ENCODE peak calls at places on chromosomes 4 and X, in ten cellular contexts. One of them, this sample, is unnamed.

GRCh38 chrX:133838761-133839676 is 146.4 kb downstream of the GPC3 start:
- DNase-seq in GM19239: no peak
- DNase-seq in WERI-Rb-1: peak
- DNase-seq in ELR: peak
- DNase-seq in AG09309: no peak
- DNase-seq in neural crest cell: peak
- DNase-seq in T follicular helper cell: peak
- DNase-seq in progenitor cell of endocrine pancreas: peak
- DNase-seq in amniotic epithelial cell: peak
- DNase-seq in endothelial cell: peak
- DNase-seq in this sample: peak

GRCh38 chr4:103303011-103303410 is 104.9 kb upstream of the CENPE start:
- DNase-seq in GM19239: no peak
- DNase-seq in WERI-Rb-1: no peak
- DNase-seq in ELR: no peak
- DNase-seq in AG09309: no peak
- DNase-seq in neural crest cell: no peak
- DNase-seq in T follicular helper cell: no peak
- DNase-seq in progenitor cell of endocrine pancreas: no peak
- DNase-seq in amniotic epithelial cell: no peak
- DNase-seq in endothelial cell: no peak
- DNase-seq in this sample: no peak

GRCh38 chr4:167041524-167041923 is 192.8 kb downstream of the SPOCK3 start:
- DNase-seq in GM19239: no peak
- DNase-seq in WERI-Rb-1: no peak
- DNase-seq in ELR: peak
- DNase-seq in AG09309: no peak
- DNase-seq in neural crest cell: no peak
- DNase-seq in T follicular helper cell: no peak
- DNase-seq in progenitor cell of endocrine pancreas: no peak
- DNase-seq in amniotic epithelial cell: no peak
- DNase-seq in endothelial cell: no peak
- DNase-seq in this sample: no peak

GRCh38 chr4:751676-752075 is 46.0 kb downstream of the PCGF3 start:
- DNase-seq in GM19239: no peak
- DNase-seq in WERI-Rb-1: no peak
- DNase-seq in ELR: no peak
- DNase-seq in AG09309: no peak
- DNase-seq in neural crest cell: no peak
- DNase-seq in T follicular helper cell: no peak
- DNase-seq in progenitor cell of endocrine pancreas: no peak
- DNase-seq in amniotic epithelial cell: no peak
- DNase-seq in endothelial cell: no peak
- DNase-seq in this sample: no peak

GRCh38 chr4:95551653-95552052 is 2.9 kb upstream of the UNC5C start:
- DNase-seq in GM19239: no peak
- DNase-seq in WERI-Rb-1: no peak
- DNase-seq in ELR: no peak
- DNase-seq in AG09309: no peak
- DNase-seq in neural crest cell: no peak
- DNase-seq in T follicular helper cell: no peak
- DNase-seq in progenitor cell of endocrine pancreas: no peak
- DNase-seq in amniotic epithelial cell: no peak
- DNase-seq in endothelial cell: no peak
- DNase-seq in this sample: no peak

GRCh38 chr4:73451978-73452747 is 16.1 kb downstream of the AFP start:
- DNase-seq in GM19239: no peak
- DNase-seq in WERI-Rb-1: no peak
- DNase-seq in ELR: no peak
- DNase-seq in AG09309: no peak
- DNase-seq in neural crest cell: no peak
- DNase-seq in T follicular helper cell: no peak
- DNase-seq in progenitor cell of endocrine pancreas: no peak
- DNase-seq in amniotic epithelial cell: no peak
- DNase-seq in endothelial cell: no peak
- DNase-seq in this sample: no peak

GRCh38 chr4:140135529-140136021 is 18.4 kb downstream of the MAML3 start:
- DNase-seq in GM19239: no peak
- DNase-seq in WERI-Rb-1: no peak
- DNase-seq in ELR: peak
- DNase-seq in AG09309: no peak
- DNase-seq in neural crest cell: no peak
- DNase-seq in T follicular helper cell: no peak
- DNase-seq in progenitor cell of endocrine pancreas: no peak
- DNase-seq in amniotic epithelial cell: peak
- DNase-seq in endothelial cell: no peak
- DNase-seq in this sample: peak

GRCh38 chr4:38309471-38309870 is 349.3 kb downstream of the PTTG2 start:
- DNase-seq in GM19239: no peak
- DNase-seq in WERI-Rb-1: no peak
- DNase-seq in ELR: no peak
- DNase-seq in AG09309: no peak
- DNase-seq in neural crest cell: no peak
- DNase-seq in T follicular helper cell: no peak
- DNase-seq in progenitor cell of endocrine pancreas: no peak
- DNase-seq in amniotic epithelial cell: no peak
- DNase-seq in endothelial cell: no peak
- DNase-seq in this sample: no peak

GRCh38 chr4:8353912-8354453 is 84.4 kb downstream of the HTRA3 start:
- DNase-seq in GM19239: no peak
- DNase-seq in WERI-Rb-1: peak
- DNase-seq in ELR: peak
- DNase-seq in AG09309: no peak
- DNase-seq in neural crest cell: no peak
- DNase-seq in T follicular helper cell: no peak
- DNase-seq in progenitor cell of endocrine pancreas: no peak
- DNase-seq in amniotic epithelial cell: peak
- DNase-seq in endothelial cell: no peak
- DNase-seq in this sample: peak

GRCh38 chrX:113514906-113515305 is 674.3 kb upstream of the AMOT start:
- DNase-seq in GM19239: no peak
- DNase-seq in WERI-Rb-1: no peak
- DNase-seq in ELR: no peak
- DNase-seq in AG09309: no peak
- DNase-seq in neural crest cell: no peak
- DNase-seq in T follicular helper cell: no peak
- DNase-seq in progenitor cell of endocrine pancreas: no peak
- DNase-seq in amniotic epithelial cell: no peak
- DNase-seq in endothelial cell: no peak
- DNase-seq in this sample: no peak

GRCh38 chr4:173218411-173219125 is 50.0 kb downstream of the GALNT7 start:
- DNase-seq in GM19239: no peak
- DNase-seq in WERI-Rb-1: no peak
- DNase-seq in ELR: peak
- DNase-seq in AG09309: peak
- DNase-seq in neural crest cell: no peak
- DNase-seq in T follicular helper cell: no peak
- DNase-seq in progenitor cell of endocrine pancreas: no peak
- DNase-seq in amniotic epithelial cell: peak
- DNase-seq in endothelial cell: no peak
- DNase-seq in this sample: no peak

GRCh38 chr4:4333265-4333706 is 43.2 kb downstream of the ZBTB49 start:
- DNase-seq in GM19239: no peak
- DNase-seq in WERI-Rb-1: no peak
- DNase-seq in ELR: peak
- DNase-seq in AG09309: peak
- DNase-seq in neural crest cell: no peak
- DNase-seq in T follicular helper cell: no peak
- DNase-seq in progenitor cell of endocrine pancreas: no peak
- DNase-seq in amniotic epithelial cell: peak
- DNase-seq in endothelial cell: no peak
- DNase-seq in this sample: no peak

GRCh38 chrX:44330227-44330626 is 13.2 kb downstream of the EFHC2 start:
- DNase-seq in GM19239: no peak
- DNase-seq in WERI-Rb-1: no peak
- DNase-seq in ELR: no peak
- DNase-seq in AG09309: no peak
- DNase-seq in neural crest cell: no peak
- DNase-seq in T follicular helper cell: no peak
- DNase-seq in progenitor cell of endocrine pancreas: no peak
- DNase-seq in amniotic epithelial cell: no peak
- DNase-seq in endothelial cell: no peak
- DNase-seq in this sample: no peak

GRCh38 chrX:69070949-69071650 is 94.2 kb downstream of the PJA1 start:
- DNase-seq in GM19239: no peak
- DNase-seq in WERI-Rb-1: no peak
- DNase-seq in ELR: no peak
- DNase-seq in AG09309: no peak
- DNase-seq in neural crest cell: no peak
- DNase-seq in T follicular helper cell: no peak
- DNase-seq in progenitor cell of endocrine pancreas: no peak
- DNase-seq in amniotic epithelial cell: no peak
- DNase-seq in endothelial cell: no peak
- DNase-seq in this sample: no peak

GRCh38 chrX:40402771-40403533 is 177.8 kb upstream of the ATP6AP2 start:
- DNase-seq in GM19239: no peak
- DNase-seq in WERI-Rb-1: peak
- DNase-seq in ELR: peak
- DNase-seq in AG09309: peak
- DNase-seq in neural crest cell: no peak
- DNase-seq in T follicular helper cell: no peak
- DNase-seq in progenitor cell of endocrine pancreas: no peak
- DNase-seq in amniotic epithelial cell: peak
- DNase-seq in endothelial cell: no peak
- DNase-seq in this sample: no peak

GRCh38 chrX:119516157-119516702 is 48.0 kb downstream of the SLC25A5 start:
- DNase-seq in GM19239: peak
- DNase-seq in WERI-Rb-1: peak
- DNase-seq in ELR: peak
- DNase-seq in AG09309: no peak
- DNase-seq in neural crest cell: peak
- DNase-seq in T follicular helper cell: peak
- DNase-seq in progenitor cell of endocrine pancreas: no peak
- DNase-seq in amniotic epithelial cell: peak
- DNase-seq in endothelial cell: peak
- DNase-seq in this sample: no peak

GRCh38 chr4:76879731-76880364 is 18.1 kb downstream of the SOWAHB start:
- DNase-seq in GM19239: no peak
- DNase-seq in WERI-Rb-1: no peak
- DNase-seq in ELR: peak
- DNase-seq in AG09309: no peak
- DNase-seq in neural crest cell: no peak
- DNase-seq in T follicular helper cell: no peak
- DNase-seq in progenitor cell of endocrine pancreas: no peak
- DNase-seq in amniotic epithelial cell: peak
- DNase-seq in endothelial cell: no peak
- DNase-seq in this sample: no peak

GRCh38 chrX:136206916-136207315 is 44.3 kb downstream of the MAP7D3 start:
- DNase-seq in GM19239: no peak
- DNase-seq in WERI-Rb-1: no peak
- DNase-seq in ELR: no peak
- DNase-seq in AG09309: no peak
- DNase-seq in neural crest cell: no peak
- DNase-seq in T follicular helper cell: no peak
- DNase-seq in progenitor cell of endocrine pancreas: no peak
- DNase-seq in amniotic epithelial cell: no peak
- DNase-seq in endothelial cell: no peak
- DNase-seq in this sample: no peak

GRCh38 chr4:8084031-8084660 is 74.5 kb downstream of the ABLIM2 start:
- DNase-seq in GM19239: no peak
- DNase-seq in WERI-Rb-1: no peak
- DNase-seq in ELR: no peak
- DNase-seq in AG09309: no peak
- DNase-seq in neural crest cell: no peak
- DNase-seq in T follicular helper cell: no peak
- DNase-seq in progenitor cell of endocrine pancreas: no peak
- DNase-seq in amniotic epithelial cell: no peak
- DNase-seq in endothelial cell: no peak
- DNase-seq in this sample: no peak

GRCh38 chrX:97740886-97741285 is 857.2 kb downstream of the RPA4 start:
- DNase-seq in GM19239: no peak
- DNase-seq in WERI-Rb-1: no peak
- DNase-seq in ELR: peak
- DNase-seq in AG09309: no peak
- DNase-seq in neural crest cell: no peak
- DNase-seq in T follicular helper cell: no peak
- DNase-seq in progenitor cell of endocrine pancreas: no peak
- DNase-seq in amniotic epithelial cell: no peak
- DNase-seq in endothelial cell: no peak
- DNase-seq in this sample: no peak

GRCh38 chrX:108834036-108834435 is 97.7 kb upstream of the IRS4 start:
- DNase-seq in GM19239: no peak
- DNase-seq in WERI-Rb-1: no peak
- DNase-seq in ELR: no peak
- DNase-seq in AG09309: no peak
- DNase-seq in neural crest cell: no peak
- DNase-seq in T follicular helper cell: no peak
- DNase-seq in progenitor cell of endocrine pancreas: no peak
- DNase-seq in amniotic epithelial cell: no peak
- DNase-seq in endothelial cell: no peak
- DNase-seq in this sample: no peak

GRCh38 chr4:53498712-53499111 is 92.6 kb downstream of the LNX1 start:
- DNase-seq in GM19239: no peak
- DNase-seq in WERI-Rb-1: no peak
- DNase-seq in ELR: no peak
- DNase-seq in AG09309: no peak
- DNase-seq in neural crest cell: no peak
- DNase-seq in T follicular helper cell: no peak
- DNase-seq in progenitor cell of endocrine pancreas: no peak
- DNase-seq in amniotic epithelial cell: no peak
- DNase-seq in endothelial cell: no peak
- DNase-seq in this sample: no peak

GRCh38 chr4:54120517-54120916 is 20.6 kb downstream of the GSX2 start:
- DNase-seq in GM19239: no peak
- DNase-seq in WERI-Rb-1: no peak
- DNase-seq in ELR: no peak
- DNase-seq in AG09309: no peak
- DNase-seq in neural crest cell: no peak
- DNase-seq in T follicular helper cell: no peak
- DNase-seq in progenitor cell of endocrine pancreas: no peak
- DNase-seq in amniotic epithelial cell: no peak
- DNase-seq in endothelial cell: no peak
- DNase-seq in this sample: no peak

GRCh38 chrX:24733111-24733510 is 39.4 kb downstream of the POLA1 start:
- DNase-seq in GM19239: no peak
- DNase-seq in WERI-Rb-1: no peak
- DNase-seq in ELR: no peak
- DNase-seq in AG09309: no peak
- DNase-seq in neural crest cell: no peak
- DNase-seq in T follicular helper cell: no peak
- DNase-seq in progenitor cell of endocrine pancreas: no peak
- DNase-seq in amniotic epithelial cell: no peak
- DNase-seq in endothelial cell: no peak
- DNase-seq in this sample: no peak

GRCh38 chrX:144732588-144732987 is 514.7 kb upstream of the SPANXN1 start:
- DNase-seq in GM19239: no peak
- DNase-seq in WERI-Rb-1: no peak
- DNase-seq in ELR: peak
- DNase-seq in AG09309: no peak
- DNase-seq in neural crest cell: no peak
- DNase-seq in T follicular helper cell: no peak
- DNase-seq in progenitor cell of endocrine pancreas: no peak
- DNase-seq in amniotic epithelial cell: no peak
- DNase-seq in endothelial cell: no peak
- DNase-seq in this sample: no peak

This sample was measured in glutamatergic neuron.